ENCODE peak calls at places on chromosomes 1 and 21, in ten cellular contexts. E, R, B, C, L, U, X, S, P and D are unnamed samples.

GRCh38 chr21:19810779-19811178 is 1187.4 kb upstream of the NCAM2 start:
- DNase-seq in L (no peak), U (no peak), B (no peak), P (no peak), E (no peak), X (no peak), R (no peak), S (no peak), C (no peak), D (no peak)

GRCh38 chr1:65471213-65471833 is 50.9 kb downstream of the LEPR start:
- DNase-seq in C (no peak), B (no peak), P (peak; percentile 88), E (no peak), X (no peak), S (no peak), U (no peak), L (no peak), R (no peak), D (no peak)

GRCh38 chr1:78304766-78305165 is 186.0 kb upstream of the PTGFR start:
- DNase-seq in E (no peak), C (no peak), X (no peak), R (no peak), S (no peak), P (no peak), B (no peak), L (no peak), U (no peak), D (no peak)

GRCh38 chr1:208069317-208069716 is 158.4 kb upstream of the CD34 start:
- DNase-seq in X (no peak), C (no peak), L (no peak), U (no peak), E (no peak), B (no peak), P (no peak), S (no peak), R (no peak), D (no peak)

GRCh38 chr1:205188132-205188531 is 23.4 kb downstream of the DSTYK start:
- DNase-seq in R (no peak), L (no peak), P (no peak), S (no peak), E (no peak), X (no peak), U (no peak), C (no peak), B (no peak), D (no peak)

GRCh38 chr1:17696417-17697301 is 58.5 kb upstream of the ACTL8 start:
- DNase-seq in U (no peak), L (peak; percentile 59), C (peak; percentile 34), B (no peak), S (no peak), P (no peak), E (no peak), X (no peak), R (no peak), D (no peak)

GRCh38 chr1:240094043-240094722 is 2.5 kb downstream of the FMN2 start:
- DNase-seq in C (no peak), X (no peak), P (no peak), B (no peak), E (no peak), U (no peak), S (no peak), R (no peak), L (no peak), D (no peak)

GRCh38 chr1:12031039-12031980 is 12.0 kb downstream of the MIIP start:
- DNase-seq in U (peak; percentile 39), L (peak; percentile 59), B (peak; percentile 67), E (no peak), P (no peak), S (peak; percentile 34), C (no peak), X (no peak), R (no peak), D (peak; percentile 63)

GRCh38 chr1:75908717-75909152 is 23.5 kb downstream of the ASB17 start:
- DNase-seq in C (peak; percentile 2), U (no peak), L (no peak), R (peak; percentile 43), S (no peak), E (no peak), B (no peak), X (no peak), P (peak; percentile 31), D (peak; percentile 16)

GRCh38 chr1:153612755-153613331 is at the start of gene S100A16:
- DNase-seq in P (no peak), R (no peak), X (no peak), E (peak; percentile 74), C (no peak), B (no peak), L (peak; percentile 82), U (no peak), S (peak; percentile 96), D (no peak)

GRCh38 chr1:220796530-220796929 is 9.8 kb downstream of the MTARC1 start:
- DNase-seq in E (no peak), U (no peak), P (no peak), R (no peak), X (no peak), C (no peak), L (no peak), B (no peak), S (no peak), D (no peak)

GRCh38 chr1:158564608-158565007 is 5.8 kb downstream of the OR6P1 start:
- DNase-seq in L (no peak), P (no peak), E (no peak), C (no peak), X (no peak), U (no peak), R (no peak), S (no peak), B (no peak), D (peak; percentile 78)

GRCh38 chr1:109488201-109488600 is 4.5 kb downstream of the ATXN7L2 start:
- DNase-seq in X (no peak), E (no peak), S (no peak), P (no peak), L (no peak), B (no peak), R (no peak), C (no peak), U (no peak), D (no peak)

GRCh38 chr1:81179239-81179638 is 621.5 kb upstream of the ADGRL2 start:
- DNase-seq in U (no peak), C (peak; percentile 86), X (no peak), R (peak; percentile 73), P (no peak), E (no peak), B (peak; percentile 68), S (no peak), L (no peak), D (no peak)

GRCh38 chr1:20124451-20125057 is 5.2 kb upstream of the PLA2G2D start:
- DNase-seq in U (no peak), S (peak; percentile 63), L (no peak), P (no peak), C (peak; percentile 14), R (peak; percentile 54), E (no peak), B (peak; percentile 67), X (no peak), D (no peak)

GRCh38 chr1:109912873-109913272 is 2.2 kb downstream of the CSF1 start:
- DNase-seq in E (no peak), X (no peak), R (no peak), B (no peak), P (no peak), S (no peak), C (no peak), U (no peak), L (no peak), D (no peak)

GRCh38 chr1:151368745-151369610 is 3.5 kb downstream of the SELENBP1 start:
- DNase-seq in R (no peak), C (no peak), L (peak; percentile 34), S (peak; percentile 68), P (no peak), E (no peak), B (no peak), X (no peak), U (no peak), D (no peak)

GRCh38 chr1:33094971-33095604 is 14.1 kb downstream of the AZIN2 start:
- DNase-seq in B (peak; percentile 74), X (no peak), E (peak; percentile 46), S (peak; percentile 77), P (peak; percentile 37), L (peak; percentile 60), C (peak; percentile 32), R (peak; percentile 76), U (no peak), D (peak; percentile 37)

GRCh38 chr1:212587304-212588136 is 21.0 kb upstream of the ATF3 start:
- DNase-seq in L (no peak), R (no peak), C (peak; percentile 43), P (no peak), E (no peak), U (no peak), X (no peak), S (no peak), B (no peak), D (no peak)

GRCh38 chr1:152997911-152998310 is 3.6 kb upstream of the SPRR3 start:
- DNase-seq in C (no peak), B (no peak), P (no peak), S (no peak), X (no peak), U (no peak), R (no peak), E (no peak), L (no peak), D (no peak)

GRCh38 chr1:20199410-20199809 is 13.1 kb upstream of the PLA2G2C start:
- DNase-seq in U (no peak), R (no peak), P (no peak), B (no peak), E (no peak), C (no peak), X (no peak), L (no peak), S (peak; percentile 35), D (no peak)

GRCh38 chr1:2533356-2533755 is 3.3 kb upstream of the HES5 start:
- DNase-seq in S (no peak), E (no peak), B (no peak), R (no peak), U (no peak), C (no peak), L (no peak), P (no peak), X (no peak), D (no peak)

GRCh38 chr21:45458281-45459170 is 53.6 kb downstream of the COL18A1 start:
- DNase-seq in P (no peak), X (no peak), S (no peak), R (no peak), E (no peak), L (no peak), C (no peak), U (no peak), B (no peak), D (no peak)

GRCh38 chr1:116881879-116882520 is 27.7 kb upstream of the PTGFRN start:
- DNase-seq in C (peak; percentile 96), X (no peak), S (peak; percentile 38), B (no peak), U (peak; percentile 34), P (peak; percentile 8), E (peak; percentile 59), L (peak; percentile 30), R (no peak), D (peak; percentile 4)

GRCh38 chr1:1346501-1346890 is 2.7 kb downstream of the DVL1 start:
- DNase-seq in X (no peak), B (no peak), U (no peak), P (no peak), L (no peak), C (no peak), S (no peak), R (no peak), E (no peak), D (no peak)

GRCh38 chr1:28976254-28976653 is 61.9 kb downstream of the EPB41 start:
- DNase-seq in P (no peak), R (no peak), B (no peak), X (no peak), U (no peak), S (no peak), L (no peak), E (no peak), C (no peak), D (no peak)

GRCh38 chr1:6745073-6745472 is 40.2 kb upstream of the CAMTA1 start:
- DNase-seq in L (no peak), B (no peak), E (no peak), S (no peak), C (no peak), P (no peak), U (no peak), R (no peak), X (no peak), D (no peak)

GRCh38 chr1:33161061-33161681 is 20.7 kb downstream of the TRIM62 start:
- DNase-seq in S (no peak), B (peak; percentile 81), U (no peak), C (no peak), L (peak; percentile 83), X (no peak), E (no peak), R (no peak), P (no peak), D (no peak)